ENCODE peak calls at places on chromosomes 4 and X, in ten cellular contexts. A is activated CD4-positive, alpha-beta T cell treated with anti-CD3 and anti-CD28 coated beads, Interleukin-2, amount 50 U/mL, for 4 hours; R is psoas muscle; Q is OCI-M1; Z is amniotic epithelial cell; B is hypothalamus; G is A172; C is NCI-H748 treated with DMSO at 0.1 percent for 48 hours; F is stimulated activated CD4-positive, alpha-beta T cell treated with anti-CD3 and anti-CD28 coated beads, Interleukin-15, amount 100 ng/mL, for 1 hour; O is activated naive CD4-positive, alpha-beta T cell treated with Interleukin-2 at 50 U/mL for 16 hours. U is an unnamed sample.

GRCh38 chr4:47221721-47222120 is 190.4 kb downstream of the GABRB1 start:
- DNase-seq in A (no peak), R (no peak), Q (no peak), Z (peak; percentile 99), B (no peak), G (peak; percentile 54), C (no peak), F (no peak), O (no peak), U (no peak)

GRCh38 chr4:143337600-143338287 is 1.1 kb downstream of the GAB1 start:
- DNase-seq in A (no peak), R (peak; percentile 59), Q (peak; percentile 81), Z (no peak), B (peak; percentile 34), G (no peak), C (no peak), F (no peak), O (no peak), U (peak; percentile 83)

GRCh38 chr4:94536649-94537464 is 85.1 kb downstream of the PDLIM5 start:
- DNase-seq in A (no peak), R (no peak), Q (no peak), Z (no peak), B (no peak), G (no peak), C (no peak), F (no peak), O (no peak), U (no peak)

GRCh38 chrX:56728752-56729151 is 291 bp upstream of the NBDY start:
- DNase-seq in A (peak; percentile 33), R (no peak), Q (peak; percentile 67), Z (peak; percentile 40), B (no peak), G (peak; percentile 4), C (no peak), F (no peak), O (peak; percentile 36), U (no peak)

GRCh38 chr4:18536420-18536819 is 514.9 kb upstream of the LCORL start:
- DNase-seq in A (no peak), R (no peak), Q (no peak), Z (no peak), B (no peak), G (no peak), C (no peak), F (no peak), O (no peak), U (no peak)

GRCh38 chrX:120514236-120514635 is 45.1 kb upstream of the LAMP2 start:
- DNase-seq in A (no peak), R (no peak), Q (peak; percentile 62), Z (peak; percentile 22), B (no peak), G (no peak), C (no peak), F (no peak), O (no peak), U (no peak)

GRCh38 chr4:150423503-150423902 is 158.4 kb upstream of the MAB21L2 start:
- DNase-seq in A (no peak), R (no peak), Q (no peak), Z (no peak), B (no peak), G (no peak), C (no peak), F (no peak), O (no peak), U (no peak)

GRCh38 chrX:28498658-28499057 is 88.6 kb upstream of the IL1RAPL1 start:
- DNase-seq in A (no peak), R (no peak), Q (no peak), Z (peak; percentile 12), B (no peak), G (peak; percentile 63), C (no peak), F (no peak), O (no peak), U (no peak)

GRCh38 chr4:189519189-189519588 is 421.5 kb upstream of the FRG1 start:
- DNase-seq in A (no peak), R (no peak), Q (no peak), Z (no peak), B (no peak), G (no peak), C (no peak), F (no peak), O (no peak), U (no peak)

GRCh38 chr4:80053140-80053910 is 19.7 kb downstream of the ANTXR2 start:
- DNase-seq in A (no peak), R (no peak), Q (peak; percentile 30), Z (no peak), B (no peak), G (no peak), C (no peak), F (no peak), O (no peak), U (no peak)

GRCh38 chrX:131841496-131842410 is 181.3 kb upstream of the STK26 start:
- DNase-seq in A (no peak), R (no peak), Q (peak; percentile 74), Z (peak; percentile 50), B (no peak), G (peak; percentile 13), C (no peak), F (no peak), O (peak; percentile 4), U (no peak)

GRCh38 chrX:13699183-13699826 is 10.4 kb downstream of the RAB9A start:
- DNase-seq in A (no peak), R (no peak), Q (peak; percentile 49), Z (peak; percentile 23), B (no peak), G (peak; percentile 33), C (no peak), F (no peak), O (no peak), U (no peak)

GRCh38 chr4:7988437-7988836 is 48.8 kb upstream of the AFAP1 start:
- DNase-seq in A (no peak), R (no peak), Q (no peak), Z (peak; percentile 53), B (no peak), G (peak; percentile 37), C (no peak), F (no peak), O (no peak), U (no peak)

GRCh38 chr4:6047130-6047673 is 29.0 kb upstream of the C4orf50 start:
- DNase-seq in A (no peak), R (no peak), Q (no peak), Z (no peak), B (no peak), G (no peak), C (no peak), F (no peak), O (no peak), U (no peak)

GRCh38 chr4:118968006-118968405 is 79.4 kb downstream of the SYNPO2 start:
- DNase-seq in A (no peak), R (peak; percentile 70), Q (peak; percentile 94), Z (peak; percentile 95), B (no peak), G (peak; percentile 57), C (no peak), F (no peak), O (no peak), U (peak; percentile 89)